ENCODE peak calls at places on chromosomes 11 and 22, in ten cellular contexts. One of them, this sample, is unnamed.

GRCh38 chr11:34840736-34841386 is 75.3 kb downstream of the APIP start:
- DNase-seq in foreskin keratinocyte: no peak
- DNase-seq in CD4-positive, alpha-beta memory T cell: no peak
- DNase-seq in heart left ventricle: no peak
- DNase-seq in psoas muscle: no peak
- DNase-seq in PC-3: peak; percentile 27
- DNase-seq in breast epithelium: no peak
- DNase-seq in gastrocnemius medialis: no peak
- DNase-seq in stomach: peak; percentile 28
- DNase-seq in mucosa of descending colon: no peak
- DNase-seq in this sample: no peak

GRCh38 chr11:44765026-44765595 is 38.3 kb downstream of the TSPAN18 start:
- DNase-seq in heart left ventricle: no peak
- DNase-seq in PC-3: no peak
- DNase-seq in gastrocnemius medialis: no peak
- DNase-seq in CD4-positive, alpha-beta memory T cell: no peak
- DNase-seq in foreskin keratinocyte: no peak
- DNase-seq in psoas muscle: no peak
- DNase-seq in mucosa of descending colon: no peak
- DNase-seq in stomach: no peak
- DNase-seq in breast epithelium: no peak
- DNase-seq in this sample: no peak

GRCh38 chr11:96130061-96130460 is 206.2 kb upstream of the MTMR2 start:
- DNase-seq in gastrocnemius medialis: no peak
- DNase-seq in CD4-positive, alpha-beta memory T cell: no peak
- DNase-seq in psoas muscle: no peak
- DNase-seq in foreskin keratinocyte: no peak
- DNase-seq in heart left ventricle: no peak
- DNase-seq in stomach: no peak
- DNase-seq in PC-3: no peak
- DNase-seq in breast epithelium: no peak
- DNase-seq in mucosa of descending colon: no peak
- DNase-seq in this sample: no peak

GRCh38 chr22:17436382-17436951 is 67.2 kb downstream of the CECR2 start:
- DNase-seq in heart left ventricle: no peak
- DNase-seq in PC-3: no peak
- DNase-seq in mucosa of descending colon: no peak
- DNase-seq in breast epithelium: no peak
- DNase-seq in psoas muscle: no peak
- DNase-seq in stomach: no peak
- DNase-seq in foreskin keratinocyte: no peak
- DNase-seq in CD4-positive, alpha-beta memory T cell: no peak
- DNase-seq in gastrocnemius medialis: no peak
- DNase-seq in this sample: no peak

GRCh38 chr11:3008746-3009336 is 16.7 kb upstream of the NAP1L4 start:
- DNase-seq in psoas muscle: no peak
- DNase-seq in gastrocnemius medialis: no peak
- DNase-seq in breast epithelium: no peak
- DNase-seq in PC-3: no peak
- DNase-seq in stomach: no peak
- DNase-seq in mucosa of descending colon: peak; percentile 10
- DNase-seq in heart left ventricle: no peak
- DNase-seq in CD4-positive, alpha-beta memory T cell: no peak
- DNase-seq in foreskin keratinocyte: no peak
- DNase-seq in this sample: no peak

GRCh38 chr11:60672255-60672654 is 27.2 kb upstream of the MS4A8 start:
- DNase-seq in gastrocnemius medialis: no peak
- DNase-seq in PC-3: no peak
- DNase-seq in breast epithelium: no peak
- DNase-seq in CD4-positive, alpha-beta memory T cell: no peak
- DNase-seq in mucosa of descending colon: no peak
- DNase-seq in heart left ventricle: no peak
- DNase-seq in psoas muscle: no peak
- DNase-seq in foreskin keratinocyte: no peak
- DNase-seq in stomach: no peak
- DNase-seq in this sample: no peak

GRCh38 chr11:38791346-38791961 is 2193.4 kb upstream of the RAG2 start:
- DNase-seq in mucosa of descending colon: no peak
- DNase-seq in breast epithelium: no peak
- DNase-seq in psoas muscle: no peak
- DNase-seq in PC-3: peak; percentile 75
- DNase-seq in foreskin keratinocyte: peak; percentile 12
- DNase-seq in CD4-positive, alpha-beta memory T cell: no peak
- DNase-seq in stomach: no peak
- DNase-seq in gastrocnemius medialis: no peak
- DNase-seq in heart left ventricle: no peak
- DNase-seq in this sample: peak; percentile 53

GRCh38 chr11:12244156-12244555 is 133.2 kb upstream of the PARVA start:
- DNase-seq in stomach: no peak
- DNase-seq in foreskin keratinocyte: no peak
- DNase-seq in PC-3: no peak
- DNase-seq in breast epithelium: no peak
- DNase-seq in heart left ventricle: no peak
- DNase-seq in psoas muscle: no peak
- DNase-seq in CD4-positive, alpha-beta memory T cell: no peak
- DNase-seq in mucosa of descending colon: no peak
- DNase-seq in gastrocnemius medialis: no peak
- DNase-seq in this sample: no peak

GRCh38 chr11:72446929-72447753 is 12.8 kb upstream of the CLPB start:
- DNase-seq in PC-3: peak; percentile 83
- DNase-seq in heart left ventricle: no peak
- DNase-seq in stomach: no peak
- DNase-seq in foreskin keratinocyte: no peak
- DNase-seq in mucosa of descending colon: no peak
- DNase-seq in CD4-positive, alpha-beta memory T cell: peak; percentile 43
- DNase-seq in psoas muscle: no peak
- DNase-seq in breast epithelium: no peak
- DNase-seq in gastrocnemius medialis: no peak
- DNase-seq in this sample: no peak

GRCh38 chr11:65473275-65473860 is 25.5 kb upstream of the MALAT1 start:
- DNase-seq in foreskin keratinocyte: no peak
- DNase-seq in CD4-positive, alpha-beta memory T cell: no peak
- DNase-seq in PC-3: no peak
- DNase-seq in heart left ventricle: no peak
- DNase-seq in stomach: no peak
- DNase-seq in psoas muscle: no peak
- DNase-seq in mucosa of descending colon: no peak
- DNase-seq in gastrocnemius medialis: no peak
- DNase-seq in breast epithelium: no peak
- DNase-seq in this sample: no peak

GRCh38 chr11:65468874-65469333 is 29.9 kb upstream of the MALAT1 start:
- DNase-seq in CD4-positive, alpha-beta memory T cell: peak; percentile 52
- DNase-seq in breast epithelium: peak; percentile 90
- DNase-seq in gastrocnemius medialis: no peak
- DNase-seq in foreskin keratinocyte: no peak
- DNase-seq in mucosa of descending colon: peak; percentile 95
- DNase-seq in PC-3: peak; percentile 96
- DNase-seq in psoas muscle: no peak
- DNase-seq in heart left ventricle: peak; percentile 69
- DNase-seq in stomach: peak; percentile 93
- DNase-seq in this sample: peak; percentile 64

GRCh38 chr11:65471410-65471762 is 27.5 kb upstream of the MALAT1 start:
- DNase-seq in gastrocnemius medialis: peak; percentile 83
- DNase-seq in psoas muscle: peak; percentile 94
- DNase-seq in heart left ventricle: peak; percentile 88
- DNase-seq in mucosa of descending colon: peak; percentile 83
- DNase-seq in breast epithelium: peak; percentile 75
- DNase-seq in CD4-positive, alpha-beta memory T cell: no peak
- DNase-seq in stomach: peak; percentile 84
- DNase-seq in foreskin keratinocyte: no peak
- DNase-seq in PC-3: peak; percentile 59
- DNase-seq in this sample: peak; percentile 91

GRCh38 chr11:65470433-65470832 is 28.4 kb upstream of the MALAT1 start:
- DNase-seq in mucosa of descending colon: no peak
- DNase-seq in gastrocnemius medialis: peak; percentile 70
- DNase-seq in breast epithelium: no peak
- DNase-seq in heart left ventricle: no peak
- DNase-seq in PC-3: no peak
- DNase-seq in CD4-positive, alpha-beta memory T cell: no peak
- DNase-seq in foreskin keratinocyte: no peak
- DNase-seq in psoas muscle: no peak
- DNase-seq in stomach: no peak
- DNase-seq in this sample: no peak
- H3K4me1 ChIP-seq in mucosa of descending colon: peaks cover 43% of the 10 kb centered on the region
- H3K4me1 ChIP-seq in gastrocnemius medialis: peaks cover 42% of the 10 kb centered on the region
- H3K4me1 ChIP-seq in breast epithelium: peaks cover 9% of the 10 kb centered on the region
- H3K4me1 ChIP-seq in heart left ventricle: peaks cover 22% of the 10 kb centered on the region
- H3K4me1 ChIP-seq in PC-3: peaks cover 33% of the 10 kb centered on the region
- H3K4me1 ChIP-seq in CD4-positive, alpha-beta memory T cell: peaks cover 15% of the 10 kb centered on the region
- H3K4me1 ChIP-seq in foreskin keratinocyte: peaks cover 11% of the 10 kb centered on the region
- H3K4me1 ChIP-seq in psoas muscle: peaks cover 51% of the 10 kb centered on the region
- H3K4me1 ChIP-seq in stomach: peaks cover 49% of the 10 kb centered on the region
- H3K4me1 ChIP-seq in this sample: peaks cover 26% of the 10 kb centered on the region

GRCh38 chr11:131889760-131890620 is 519.6 kb downstream of the NTM start:
- DNase-seq in stomach: no peak
- DNase-seq in breast epithelium: no peak
- DNase-seq in foreskin keratinocyte: no peak
- DNase-seq in psoas muscle: no peak
- DNase-seq in mucosa of descending colon: no peak
- DNase-seq in CD4-positive, alpha-beta memory T cell: no peak
- DNase-seq in heart left ventricle: no peak
- DNase-seq in gastrocnemius medialis: no peak
- DNase-seq in PC-3: no peak
- DNase-seq in this sample: no peak
- H3K4me1 ChIP-seq in stomach: no peaks in the 10 kb centered on the region
- H3K4me1 ChIP-seq in breast epithelium: no peaks in the 10 kb centered on the region
- H3K4me1 ChIP-seq in foreskin keratinocyte: peaks cover 16% of the 10 kb centered on the region
- H3K4me1 ChIP-seq in psoas muscle: no peaks in the 10 kb centered on the region
- H3K4me1 ChIP-seq in mucosa of descending colon: no peaks in the 10 kb centered on the region
- H3K4me1 ChIP-seq in CD4-positive, alpha-beta memory T cell: no peaks in the 10 kb centered on the region
- H3K4me1 ChIP-seq in heart left ventricle: no peaks in the 10 kb centered on the region
- H3K4me1 ChIP-seq in gastrocnemius medialis: no peaks in the 10 kb centered on the region
- H3K4me1 ChIP-seq in PC-3: peaks cover 54% of the 10 kb centered on the region
- H3K4me1 ChIP-seq in this sample: no peaks in the 10 kb centered on the region

GRCh38 chr22:24975125-24975640 is 22.7 kb downstream of the KIAA1671 start:
- DNase-seq in psoas muscle: no peak
- DNase-seq in mucosa of descending colon: no peak
- DNase-seq in CD4-positive, alpha-beta memory T cell: no peak
- DNase-seq in heart left ventricle: no peak
- DNase-seq in foreskin keratinocyte: no peak
- DNase-seq in stomach: no peak
- DNase-seq in gastrocnemius medialis: no peak
- DNase-seq in PC-3: no peak
- DNase-seq in breast epithelium: no peak
- DNase-seq in this sample: no peak

GRCh38 chr22:24978308-24978707 is 25.8 kb downstream of the KIAA1671 start:
- DNase-seq in breast epithelium: no peak
- DNase-seq in psoas muscle: no peak
- DNase-seq in stomach: no peak
- DNase-seq in mucosa of descending colon: no peak
- DNase-seq in foreskin keratinocyte: no peak
- DNase-seq in PC-3: no peak
- DNase-seq in heart left ventricle: no peak
- DNase-seq in CD4-positive, alpha-beta memory T cell: no peak
- DNase-seq in gastrocnemius medialis: no peak
- DNase-seq in this sample: no peak

GRCh38 chr22:24975813-24976341 is 23.4 kb downstream of the KIAA1671 start:
- DNase-seq in CD4-positive, alpha-beta memory T cell: no peak
- DNase-seq in mucosa of descending colon: no peak
- DNase-seq in gastrocnemius medialis: peak; percentile 26
- DNase-seq in heart left ventricle: peak; percentile 82
- DNase-seq in psoas muscle: peak; percentile 91
- DNase-seq in stomach: no peak
- DNase-seq in foreskin keratinocyte: no peak
- DNase-seq in PC-3: no peak
- DNase-seq in breast epithelium: no peak
- DNase-seq in this sample: peak; percentile 43

GRCh38 chr22:24977370-24978230 is 25.1 kb downstream of the KIAA1671 start:
- DNase-seq in PC-3: no peak
- DNase-seq in gastrocnemius medialis: no peak
- DNase-seq in stomach: no peak
- DNase-seq in heart left ventricle: peak; percentile 82
- DNase-seq in psoas muscle: peak; percentile 68
- DNase-seq in mucosa of descending colon: peak; percentile 67
- DNase-seq in foreskin keratinocyte: peak; percentile 61
- DNase-seq in breast epithelium: no peak
- DNase-seq in CD4-positive, alpha-beta memory T cell: no peak
- DNase-seq in this sample: peak; percentile 90

DNA sequence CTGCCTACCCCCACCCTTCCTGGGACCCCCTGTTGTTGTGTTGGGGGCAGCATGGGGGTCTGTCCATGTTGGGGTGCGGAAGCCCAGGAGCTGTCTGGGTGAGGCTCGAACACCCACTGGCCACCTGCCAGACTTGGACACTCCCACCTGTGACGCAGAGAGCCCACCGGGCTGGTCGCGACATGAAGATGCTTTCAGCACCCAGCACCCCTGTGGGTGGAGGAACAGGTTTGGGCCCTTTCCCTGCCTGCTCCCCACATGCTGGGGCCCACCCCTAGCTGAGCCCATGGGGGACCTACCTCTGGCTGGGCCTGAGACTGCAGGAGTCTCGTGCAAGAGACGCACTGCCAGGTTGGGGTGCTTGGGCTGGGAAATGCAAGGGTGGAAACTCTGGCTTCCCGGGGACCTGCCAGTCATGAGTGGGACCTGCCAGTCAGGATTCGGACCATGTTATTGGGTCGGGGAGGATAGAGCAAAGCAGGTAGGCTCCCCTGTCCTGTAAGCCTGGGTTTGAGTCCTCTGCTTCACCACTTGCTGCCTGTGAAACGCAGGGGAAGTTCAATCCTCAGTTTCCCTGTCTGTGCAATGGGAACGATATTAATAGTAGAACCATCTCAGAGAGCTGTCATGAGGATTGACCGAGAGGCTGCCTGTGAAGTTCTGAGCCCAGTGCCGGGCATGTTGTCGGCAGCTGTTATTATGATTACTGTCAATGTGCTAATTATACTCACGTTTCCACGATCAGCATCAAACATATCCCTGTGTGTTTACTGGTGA is 24.1 kb downstream of the KIAA1671 start:
- DNase-seq in gastrocnemius medialis: no peak
- DNase-seq in stomach: no peak
- DNase-seq in mucosa of descending colon: no peak
- DNase-seq in breast epithelium: no peak
- DNase-seq in PC-3: no peak
- DNase-seq in foreskin keratinocyte: no peak
- DNase-seq in heart left ventricle: peak; percentile 48
- DNase-seq in psoas muscle: peak; percentile 59
- DNase-seq in CD4-positive, alpha-beta memory T cell: no peak
- DNase-seq in this sample: no peak
- H3K4me1 ChIP-seq in gastrocnemius medialis: peaks cover 16% of the 10 kb centered on the region
- H3K4me1 ChIP-seq in stomach: peaks cover 31% of the 10 kb centered on the region
- H3K4me1 ChIP-seq in mucosa of descending colon: peaks cover 48% of the 10 kb centered on the region
- H3K4me1 ChIP-seq in breast epithelium: peaks cover 13% of the 10 kb centered on the region
- H3K4me1 ChIP-seq in PC-3: no peaks in the 10 kb centered on the region
- H3K4me1 ChIP-seq in foreskin keratinocyte: peaks cover 31% of the 10 kb centered on the region
- H3K4me1 ChIP-seq in heart left ventricle: peaks cover 30% of the 10 kb centered on the region
- H3K4me1 ChIP-seq in psoas muscle: no peaks in the 10 kb centered on the region
- H3K4me1 ChIP-seq in CD4-positive, alpha-beta memory T cell: no peaks in the 10 kb centered on the region
- H3K4me1 ChIP-seq in this sample: peaks cover 33% of the 10 kb centered on the region

DNA sequence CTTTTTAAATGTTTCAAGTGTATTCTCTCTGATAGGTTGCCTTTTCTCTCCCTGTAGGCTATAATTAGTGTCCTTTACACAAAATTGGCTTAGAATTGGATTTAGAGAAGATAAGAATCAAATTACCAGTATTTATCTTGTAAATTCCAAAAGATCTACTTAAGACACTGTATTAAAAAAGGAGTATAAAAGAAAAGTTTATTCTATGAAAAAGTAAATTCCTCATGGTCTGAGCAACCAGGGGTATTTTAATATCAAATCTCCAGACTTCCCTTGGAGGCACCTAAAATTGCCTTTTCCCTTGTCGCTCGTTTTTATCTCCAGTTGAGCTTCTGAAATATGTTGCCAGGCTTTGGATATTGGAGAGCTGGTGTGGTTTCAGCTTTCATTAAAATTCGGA is 36.4 kb downstream of the ZBTB16 start:
- DNase-seq in foreskin keratinocyte: no peak
- DNase-seq in breast epithelium: no peak
- DNase-seq in heart left ventricle: no peak
- DNase-seq in mucosa of descending colon: no peak
- DNase-seq in stomach: no peak
- DNase-seq in gastrocnemius medialis: no peak
- DNase-seq in CD4-positive, alpha-beta memory T cell: no peak
- DNase-seq in psoas muscle: no peak
- DNase-seq in PC-3: no peak
- DNase-seq in this sample: no peak
- H3K4me1 ChIP-seq in foreskin keratinocyte: no peaks in the 10 kb centered on the region
- H3K4me1 ChIP-seq in breast epithelium: peaks cover 9% of the 10 kb centered on the region
- H3K4me1 ChIP-seq in heart left ventricle: peaks cover 41% of the 10 kb centered on the region
- H3K4me1 ChIP-seq in mucosa of descending colon: peaks cover 4% of the 10 kb centered on the region
- H3K4me1 ChIP-seq in stomach: peaks cover 93% of the 10 kb centered on the region
- H3K4me1 ChIP-seq in gastrocnemius medialis: peaks cover 94% of the 10 kb centered on the region
- H3K4me1 ChIP-seq in CD4-positive, alpha-beta memory T cell: no peaks in the 10 kb centered on the region
- H3K4me1 ChIP-seq in psoas muscle: peaks cover 96% of the 10 kb centered on the region
- H3K4me1 ChIP-seq in PC-3: no peaks in the 10 kb centered on the region
- H3K4me1 ChIP-seq in this sample: peaks cover 79% of the 10 kb centered on the region

This sample was measured in adrenal gland.